ENCODE peak calls at places on chromosomes 2 and 18, in five cellular contexts. One of them, this sample, is unnamed. For H3K4me1, the result is how much of the 10 kb centered on the place peaks cover.

GRCh38 chr2:239779592-239779983 is 245.6 kb downstream of the NDUFA10 start:
- DNase-seq in H1: no peak
- DNase-seq in IMR-90: no peak
- DNase-seq in mesendoderm: no peak
- DNase-seq in neuronal stem cell: no peak
- DNase-seq in this sample: no peak

GRCh38 chr2:231573698-231574421 is 18.8 kb upstream of the TEX44 start:
- DNase-seq in H1: no peak
- DNase-seq in mesendoderm: no peak
- DNase-seq in neuronal stem cell: no peak
- DNase-seq in IMR-90: no peak
- DNase-seq in this sample: no peak

GRCh38 chr2:75548036-75548573 is 12.6 kb downstream of the EVA1A start:
- DNase-seq in neuronal stem cell: no peak
- DNase-seq in mesendoderm: no peak
- DNase-seq in H1: peak
- DNase-seq in IMR-90: peak
- DNase-seq in this sample: peak

GRCh38 chr18:62339106-62339988 is 14.2 kb downstream of the TNFRSF11A start:
- DNase-seq in IMR-90: peak
- DNase-seq in mesendoderm: peak
- DNase-seq in H1: peak
- DNase-seq in neuronal stem cell: no peak
- DNase-seq in this sample: peak

GRCh38 chr18:75173125-75173432 is 35.9 kb downstream of the PTGR3 start:
- DNase-seq in mesendoderm: peak
- DNase-seq in neuronal stem cell: no peak
- DNase-seq in IMR-90: peak
- DNase-seq in H1: no peak
- DNase-seq in this sample: no peak

GRCh38 chr2:171979103-171979502 is 20.6 kb upstream of the METAP1D start:
- DNase-seq in neuronal stem cell: no peak
- DNase-seq in IMR-90: no peak
- DNase-seq in H1: no peak
- DNase-seq in mesendoderm: no peak
- DNase-seq in this sample: no peak

GRCh38 chr18:61992285-61992684 is 99.5 kb upstream of the RNF152 start:
- DNase-seq in IMR-90: peak
- DNase-seq in H1: no peak
- DNase-seq in mesendoderm: peak
- DNase-seq in neuronal stem cell: no peak
- DNase-seq in this sample: peak

GRCh38 chr2:236001166-236001828 is 166.9 kb downstream of the GBX2 start:
- DNase-seq in IMR-90: no peak
- DNase-seq in neuronal stem cell: no peak
- DNase-seq in H1: no peak
- DNase-seq in mesendoderm: no peak
- DNase-seq in this sample: no peak

GRCh38 chr2:229129738-229130371 is 141.2 kb downstream of the PID1 start:
- DNase-seq in IMR-90: no peak
- DNase-seq in mesendoderm: peak
- DNase-seq in H1: no peak
- DNase-seq in neuronal stem cell: no peak
- DNase-seq in this sample: peak

GRCh38 chr2:40282428-40282827 is 169.5 kb downstream of the SLC8A1 start:
- DNase-seq in IMR-90: peak
- DNase-seq in neuronal stem cell: no peak
- DNase-seq in mesendoderm: no peak
- DNase-seq in H1: no peak
- DNase-seq in this sample: no peak

GRCh38 chr2:239375278-239376061 is 25.4 kb downstream of the HDAC4 start:
- DNase-seq in neuronal stem cell: no peak
- DNase-seq in mesendoderm: peak
- DNase-seq in IMR-90: no peak
- DNase-seq in H1: peak
- DNase-seq in this sample: no peak

GRCh38 chr2:66587216-66587615 is 152.3 kb downstream of the MEIS1 start:
- DNase-seq in neuronal stem cell: no peak
- DNase-seq in IMR-90: peak
- DNase-seq in mesendoderm: peak
- DNase-seq in H1: peak
- DNase-seq in this sample: no peak

GRCh38 chr2:112690853-112691390 is 29.9 kb upstream of the NT5DC4 start:
- DNase-seq in H1: peak
- DNase-seq in mesendoderm: peak
- DNase-seq in neuronal stem cell: no peak
- DNase-seq in IMR-90: peak
- DNase-seq in this sample: peak

GRCh38 chr2:102717308-102718018 is 44.4 kb upstream of the TMEM182 start:
- DNase-seq in H1: no peak
- DNase-seq in neuronal stem cell: no peak
- DNase-seq in mesendoderm: no peak
- DNase-seq in IMR-90: peak
- DNase-seq in this sample: peak

GRCh38 chr2:173124441-173124840 is 48.8 kb downstream of the MAP3K20 start:
- DNase-seq in IMR-90: peak
- DNase-seq in neuronal stem cell: no peak
- DNase-seq in H1: no peak
- DNase-seq in mesendoderm: no peak
- DNase-seq in this sample: peak

GRCh38 chr2:127044165-127044718 is 62.7 kb downstream of the BIN1 start:
- DNase-seq in mesendoderm: no peak
- DNase-seq in neuronal stem cell: no peak
- DNase-seq in IMR-90: no peak
- DNase-seq in H1: no peak
- DNase-seq in this sample: no peak

GRCh38 chr2:84388133-84388532 is 70.9 kb downstream of the SUCLG1 start:
- DNase-seq in IMR-90: peak
- DNase-seq in neuronal stem cell: no peak
- DNase-seq in mesendoderm: no peak
- DNase-seq in H1: no peak
- DNase-seq in this sample: no peak

DNA sequence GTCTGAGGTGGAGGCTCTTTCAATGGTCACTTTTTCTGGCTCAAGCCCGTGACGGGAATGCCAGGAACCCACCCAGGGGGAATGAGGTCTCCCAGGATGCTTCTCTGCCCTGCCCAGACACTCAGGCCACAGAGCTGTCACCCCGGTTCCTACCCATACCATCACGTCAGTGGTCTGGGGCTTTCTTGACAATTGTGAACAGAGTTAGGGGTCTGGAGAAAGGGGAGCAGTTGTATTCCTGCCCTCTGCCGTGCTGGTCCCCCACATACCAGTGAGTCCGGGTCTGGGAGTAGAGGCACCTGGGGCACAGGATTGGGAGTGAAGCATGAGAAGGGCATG is 97.2 kb downstream of the B3GNT2 start:
- DNase-seq in mesendoderm: no peak
- DNase-seq in H1: no peak
- DNase-seq in neuronal stem cell: no peak
- DNase-seq in IMR-90: no peak
- DNase-seq in this sample: no peak
- H2BK15ac ChIP-seq in mesendoderm: no peak
- H2BK15ac ChIP-seq in H1: peak
- H2BK15ac ChIP-seq in neuronal stem cell: peak
- H2BK15ac ChIP-seq in IMR-90: no peak
- H2BK15ac ChIP-seq in this sample: peak

GRCh38 chr2:213020268-213020667 is 131.1 kb downstream of the IKZF2 start:
- DNase-seq in neuronal stem cell: no peak
- DNase-seq in IMR-90: no peak
- DNase-seq in H1: no peak
- DNase-seq in mesendoderm: no peak
- DNase-seq in this sample: no peak
- H3K4me3 ChIP-seq in neuronal stem cell: no peak
- H3K4me3 ChIP-seq in IMR-90: no peak
- H3K4me3 ChIP-seq in H1: no peak
- H3K4me3 ChIP-seq in mesendoderm: no peak
- H3K4me3 ChIP-seq in this sample: no peak

GRCh38 chr2:72144412-72144745 is 3.3 kb downstream of the CYP26B1 start:
- DNase-seq in IMR-90: no peak
- DNase-seq in mesendoderm: no peak
- DNase-seq in neuronal stem cell: no peak
- DNase-seq in H1: no peak
- DNase-seq in this sample: no peak

GRCh38 chr2:72144746-72145657 is 2.7 kb downstream of the CYP26B1 start:
- DNase-seq in mesendoderm: peak
- DNase-seq in IMR-90: no peak
- DNase-seq in neuronal stem cell: peak
- DNase-seq in H1: peak
- DNase-seq in this sample: peak

GRCh38 chr2:72146357-72147302 is 1.0 kb downstream of the CYP26B1 start:
- DNase-seq in neuronal stem cell: no peak
- DNase-seq in IMR-90: no peak
- DNase-seq in H1: peak
- DNase-seq in mesendoderm: no peak
- DNase-seq in this sample: no peak

GRCh38 chr2:72147303-72147970 is at the start of gene CYP26B1:
- DNase-seq in neuronal stem cell: peak
- DNase-seq in H1: peak
- DNase-seq in IMR-90: no peak
- DNase-seq in mesendoderm: peak
- DNase-seq in this sample: no peak

DNA sequence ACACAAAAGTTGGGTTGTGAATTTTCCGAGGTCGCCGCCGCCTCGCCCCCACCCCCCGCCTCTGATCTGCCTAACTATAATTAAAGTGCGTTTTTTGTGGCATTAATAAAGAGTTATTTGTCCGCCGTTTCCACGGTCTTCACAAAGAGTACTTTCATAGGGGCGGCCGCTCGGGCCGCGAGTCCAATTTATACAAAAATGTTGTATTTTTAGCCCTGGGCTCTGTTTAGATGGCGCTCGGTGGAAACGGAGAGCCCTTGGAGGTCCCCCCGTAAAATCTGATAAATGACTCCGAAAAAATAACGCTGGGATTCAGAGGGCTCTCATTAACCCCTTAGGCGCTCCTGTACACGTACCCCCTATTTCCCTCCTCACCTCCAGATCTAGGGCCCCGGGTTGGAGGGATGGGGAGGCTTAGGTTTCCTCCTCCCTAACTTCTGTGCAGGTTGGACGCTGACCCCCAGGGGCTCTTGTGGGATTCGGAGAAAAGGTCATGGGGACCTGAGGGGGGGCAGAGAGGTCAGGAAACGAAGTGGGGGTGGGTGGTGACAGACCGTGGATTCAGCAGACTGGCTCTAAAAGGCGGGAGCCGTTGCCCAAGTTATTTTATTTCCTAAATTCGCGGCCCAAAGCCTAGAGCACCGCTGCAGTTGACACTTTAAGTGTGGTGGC is 1.9 kb downstream of the CYP26B1 start:
- DNase-seq in IMR-90: no peak
- DNase-seq in neuronal stem cell: no peak
- DNase-seq in H1: peak
- DNase-seq in mesendoderm: no peak
- DNase-seq in this sample: no peak
- H3K4me1 ChIP-seq in IMR-90: under half
- H3K4me1 ChIP-seq in neuronal stem cell: under half
- H3K4me1 ChIP-seq in H1: under half
- H3K4me1 ChIP-seq in mesendoderm: under half
- H3K4me1 ChIP-seq in this sample: half or more

GRCh38 chr2:190583507-190584337 is 49.2 kb upstream of the NEMP2 start:
- DNase-seq in H1: no peak
- DNase-seq in IMR-90: no peak
- DNase-seq in neuronal stem cell: no peak
- DNase-seq in mesendoderm: no peak
- DNase-seq in this sample: no peak
- H2BK15ac ChIP-seq in H1: no peak
- H2BK15ac ChIP-seq in IMR-90: no peak
- H2BK15ac ChIP-seq in neuronal stem cell: no peak
- H2BK15ac ChIP-seq in mesendoderm: no peak
- H2BK15ac ChIP-seq in this sample: no peak

GRCh38 chr18:26862084-26862483 is 3.4 kb downstream of the AQP4 start:
- DNase-seq in mesendoderm: no peak
- DNase-seq in H1: no peak
- DNase-seq in neuronal stem cell: no peak
- DNase-seq in IMR-90: no peak
- DNase-seq in this sample: no peak

GRCh38 chr18:26864658-26865057 is 849 bp downstream of the AQP4 start:
- DNase-seq in neuronal stem cell: no peak
- DNase-seq in IMR-90: no peak
- DNase-seq in H1: no peak
- DNase-seq in mesendoderm: no peak
- DNase-seq in this sample: no peak

GRCh38 chr18:26865557-26865956 is at the start of gene AQP4:
- DNase-seq in IMR-90: no peak
- DNase-seq in H1: no peak
- DNase-seq in mesendoderm: no peak
- DNase-seq in neuronal stem cell: no peak
- DNase-seq in this sample: no peak

GRCh38 chr18:26863921-26864497 is 1.5 kb downstream of the AQP4 start:
- DNase-seq in mesendoderm: no peak
- DNase-seq in H1: no peak
- DNase-seq in IMR-90: no peak
- DNase-seq in neuronal stem cell: no peak
- DNase-seq in this sample: no peak

GRCh38 chr18:26863122-26863879 is 2.2 kb downstream of the AQP4 start:
- DNase-seq in mesendoderm: peak
- DNase-seq in H1: peak
- DNase-seq in neuronal stem cell: no peak
- DNase-seq in IMR-90: no peak
- DNase-seq in this sample: no peak
- H3K4me3 ChIP-seq in mesendoderm: peak
- H3K4me3 ChIP-seq in H1: peak
- H3K4me3 ChIP-seq in neuronal stem cell: peak
- H3K4me3 ChIP-seq in IMR-90: no peak
- H3K4me3 ChIP-seq in this sample: no peak